ENCODE peak calls at places on chromosome 16, in ten cellular contexts. A, Z, G, Y, O, L, T, J, V and E are unnamed samples.

GRCh38 chr16:10920726-10921427 is 21.4 kb downstream of the DEXI start:
- DNase-seq in Y (no peak), T (peak; percentile 83), V (no peak), A (no peak), O (no peak), Z (no peak), G (no peak), L (no peak), J (no peak), E (no peak)

GRCh38 chr16:86403056-86403455 is 107.3 kb upstream of the FOXF1 start:
- DNase-seq in Y (no peak), V (no peak), G (no peak), A (no peak), J (no peak), L (no peak), T (no peak), Z (no peak), O (no peak), E (no peak)

GRCh38 chr16:75919664-75920063 is 193.4 kb upstream of the CPHXL start:
- DNase-seq in V (no peak), Y (no peak), T (no peak), Z (no peak), A (no peak), G (no peak), O (peak; percentile 42), J (no peak), L (peak; percentile 8), E (no peak)

GRCh38 chr16:85805442-85806045 is 6.0 kb downstream of the COX4I1 start:
- DNase-seq in T (no peak), O (no peak), A (no peak), G (no peak), V (no peak), L (no peak), Z (no peak), Y (no peak), J (no peak), E (no peak)

GRCh38 chr16:11977206-11978041 is 890 bp downstream of the SNX29 start:
- DNase-seq in T (peak; percentile 49), Y (peak; percentile 75), V (no peak), G (no peak), L (peak; percentile 85), A (no peak), O (peak; percentile 82), J (no peak), Z (no peak), E (peak; percentile 26)

GRCh38 chr16:54926166-54926838 is 4.4 kb upstream of the IRX5 start:
- DNase-seq in Y (no peak), O (peak; percentile 33), J (no peak), Z (no peak), T (no peak), V (no peak), A (no peak), L (peak; percentile 83), G (no peak), E (no peak)

GRCh38 chr16:7938175-7938574 is 605.5 kb downstream of the RBFOX1 start:
- DNase-seq in V (no peak), T (no peak), L (no peak), J (no peak), Z (no peak), G (no peak), A (no peak), O (no peak), Y (no peak), E (no peak)

GRCh38 chr16:69324585-69325253 is 5.7 kb downstream of the PDF start:
- DNase-seq in Z (no peak), Y (no peak), V (no peak), J (no peak), L (no peak), T (no peak), A (no peak), G (peak; percentile 49), O (no peak), E (no peak)

GRCh38 chr16:49458221-49458620 is 84.6 kb downstream of the C16orf78 start:
- DNase-seq in T (peak; percentile 19), Y (peak; percentile 25), Z (no peak), O (no peak), G (peak; percentile 18), J (peak; percentile 17), V (peak; percentile 21), A (no peak), L (no peak), E (no peak)

GRCh38 chr16:86298166-86299131 is 211.9 kb upstream of the FOXF1 start:
- DNase-seq in V (no peak), G (no peak), Z (no peak), T (no peak), Y (no peak), A (no peak), J (no peak), L (peak; percentile 51), O (peak; percentile 88), E (no peak)

GRCh38 chr16:11572301-11572995 is 14.3 kb downstream of the LITAF start:
- DNase-seq in O (no peak), V (no peak), T (peak; percentile 36), G (no peak), A (peak; percentile 13), Z (peak; percentile 19), L (no peak), J (no peak), Y (peak; percentile 60), E (no peak)

GRCh38 chr16:86865866-86866675 is 287.7 kb downstream of the FOXL1 start:
- DNase-seq in A (peak; percentile 86), J (no peak), Y (peak; percentile 87), V (no peak), Z (no peak), T (peak; percentile 84), O (peak; percentile 44), G (peak; percentile 62), L (no peak), E (no peak)

GRCh38 chr16:88917146-88917914 is 50.9 kb upstream of the PABPN1L start:
- DNase-seq in G (no peak), V (no peak), Z (peak; percentile 62), Y (no peak), L (no peak), T (no peak), O (no peak), A (no peak), J (peak; percentile 72), E (no peak)

GRCh38 chr16:30552956-30553355 is 5.2 kb downstream of the ZNF764 start:
- DNase-seq in L (no peak), J (no peak), A (no peak), O (no peak), Y (no peak), Z (no peak), V (no peak), T (no peak), G (no peak), E (no peak)
- H3K4me1 ChIP-seq in L (no peaks in the 10 kb centered on the region), J (peaks cover 3% of the 10 kb centered on the region), A (peaks cover 97% of the 10 kb centered on the region), O (peaks cover 6% of the 10 kb centered on the region), Y (peaks cover 15% of the 10 kb centered on the region), Z (peaks cover 24% of the 10 kb centered on the region), V (peaks cover 83% of the 10 kb centered on the region), T (peaks cover 36% of the 10 kb centered on the region), G (peaks cover 22% of the 10 kb centered on the region), E (no peaks in the 10 kb centered on the region)

DNA sequence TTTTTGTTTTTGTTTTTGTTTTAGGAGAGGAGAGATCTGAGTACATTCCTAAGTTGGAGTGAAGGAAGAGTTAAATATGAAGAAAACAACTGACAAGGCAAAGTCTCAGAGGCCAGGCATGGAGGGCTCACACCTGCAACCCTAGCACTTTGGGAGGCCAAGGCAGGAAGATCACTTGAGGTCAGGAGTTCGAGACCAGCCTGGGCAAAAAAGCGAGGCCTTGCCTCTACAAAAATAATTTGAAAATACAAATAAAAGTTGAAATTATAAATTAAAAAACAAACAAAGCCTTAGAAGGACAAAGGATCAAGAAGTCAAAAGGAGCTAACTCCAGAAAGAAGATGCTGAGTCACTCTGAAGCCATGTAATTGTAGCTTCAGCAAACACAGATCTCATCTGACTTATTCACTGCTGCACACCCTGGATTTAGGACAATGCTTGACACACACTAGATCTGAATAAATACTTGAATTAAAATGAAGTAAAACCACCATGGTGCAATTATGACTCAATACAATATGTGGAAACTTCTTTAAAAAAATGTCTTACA is 9.1 kb downstream of the CEP20 start:
- DNase-seq in O (peak; percentile 96), V (no peak), G (no peak), L (peak; percentile 91), A (no peak), J (no peak), Y (no peak), T (no peak), Z (no peak), E (peak; percentile 23)
- H3K27ac ChIP-seq in O (peak overlapping the region; percentile 99), V (peak overlapping the region; percentile 14), G (peak overlapping the region; percentile 42), L (peak overlapping the region; percentile 71), A (no peak overlapping the region), J (no peak overlapping the region), Y (peak overlapping the region; percentile 36), T (peak overlapping the region; percentile 70), Z (peak overlapping the region; percentile 10), E (peak overlapping the region; percentile 44)

GRCh38 chr16:2512920-2513404 is 790 bp upstream of the ATP6V0C start:
- DNase-seq in Y (no peak), J (peak; percentile 72), T (no peak), G (peak; percentile 75), A (no peak), L (no peak), Z (peak; percentile 76), O (no peak), V (no peak), E (no peak)
- TF ChIP-seq CTCF in Y (no peak), J (peak; percentile 52), T (no peak), G (no peak), A (no peak), L (no peak), Z (peak; percentile 59), O (no peak), V (no peak), E (no peak)

GRCh38 chr16:4847774-4848587 is 700 bp downstream of the UBN1 start:
- DNase-seq in G (peak; percentile 88), V (peak; percentile 73), L (peak; percentile 66), Z (peak; percentile 55), O (peak; percentile 64), Y (peak; percentile 82), T (peak; percentile 82), A (peak; percentile 47), J (peak; percentile 38), E (peak; percentile 70)

GRCh38 chr16:4846901-4847773 is at the start of the genes GLYR1 and UBN1:
- DNase-seq in J (peak; percentile 98), O (peak; percentile 95), A (peak; percentile 100), L (peak; percentile 95), G (peak; percentile 100), V (peak; percentile 100), T (peak; percentile 100), Z (peak; percentile 99), Y (peak; percentile 99), E (peak; percentile 99)

GRCh38 chr16:4846503-4846900 is 586 bp downstream of the GLYR1 start:
- DNase-seq in T (peak; percentile 80), L (peak; percentile 66), J (peak; percentile 32), O (peak; percentile 55), Y (no peak), Z (peak; percentile 53), V (peak; percentile 66), A (peak; percentile 31), G (peak; percentile 90), E (peak; percentile 25)

GRCh38 chr16:4852221-4852872 is 5.1 kb downstream of the UBN1 start:
- DNase-seq in V (no peak), Y (no peak), O (peak; percentile 16), A (no peak), G (no peak), J (no peak), T (no peak), Z (no peak), L (peak; percentile 38), E (no peak)

DNA sequence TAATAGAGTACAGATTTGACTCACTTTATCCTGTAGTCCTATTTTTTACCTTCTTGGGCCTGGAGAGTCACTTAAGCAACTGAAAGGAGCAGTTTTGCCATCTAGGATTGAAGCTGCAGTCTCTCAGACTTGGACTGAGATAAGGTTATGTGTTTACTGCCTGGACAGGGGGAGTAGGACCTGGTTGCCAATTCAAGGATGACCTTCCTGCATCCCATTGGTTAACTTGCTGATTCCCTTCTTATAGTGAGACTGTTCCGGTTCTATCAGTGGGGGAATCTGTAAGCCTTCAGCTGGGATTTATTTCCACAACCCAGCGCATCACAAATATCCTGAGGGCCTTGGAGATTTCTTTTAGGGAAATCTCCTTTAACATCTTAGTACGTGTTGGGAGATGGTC is 2.9 kb downstream of the UBN1 start:
- DNase-seq in Z (no peak), Y (no peak), V (no peak), A (no peak), G (no peak), J (no peak), L (peak; percentile 18), O (peak; percentile 6), T (no peak), E (no peak)
- H3K4me1 ChIP-seq in Z (peaks cover 11% of the 10 kb centered on the region), Y (peaks cover 33% of the 10 kb centered on the region), V (peaks cover 65% of the 10 kb centered on the region), A (peaks cover 81% of the 10 kb centered on the region), G (peaks cover 26% of the 10 kb centered on the region), J (peaks cover 3% of the 10 kb centered on the region), L (peaks cover 6% of the 10 kb centered on the region), O (peaks cover 11% of the 10 kb centered on the region), T (peaks cover 52% of the 10 kb centered on the region), E (peaks cover 8% of the 10 kb centered on the region)